ENCODE peak calls at places on chromosomes 3 and 15, in nine cellular contexts. V, B, I, T, L, O, K, Q and M are unnamed samples.

GRCh38 chr3:52774901-52775864 is 2.2 kb upstream of the ITIH1 start:
- DNase-seq in Q (no peak), O (no peak), B (no peak), I (peak; percentile 88), K (no peak), T (peak; percentile 18), L (no peak), V (no peak), M (no peak)

GRCh38 chr3:194496217-194496881 is 9.5 kb upstream of the ATP13A3 start:
- DNase-seq in V (no peak), O (peak; percentile 49), B (no peak), I (peak; percentile 64), T (no peak), Q (no peak), K (no peak), L (no peak), M (no peak)

GRCh38 chr15:41886741-41887140 is 7.1 kb downstream of the SPTBN5 start:
- DNase-seq in O (no peak), I (no peak), T (no peak), B (peak; percentile 64), K (no peak), V (no peak), L (peak; percentile 36), Q (no peak), M (no peak)

GRCh38 chr15:80173022-80173759 is 20.4 kb downstream of the FAH start:
- DNase-seq in L (peak; percentile 18), K (peak; percentile 57), T (peak; percentile 77), B (peak; percentile 75), O (peak; percentile 69), V (peak; percentile 62), Q (peak; percentile 65), I (peak; percentile 93), M (no peak)

GRCh38 chr15:81941479-81941878 is 104.3 kb downstream of the MEX3B start:
- DNase-seq in K (no peak), O (no peak), I (no peak), Q (no peak), V (no peak), T (peak; percentile 52), L (no peak), B (no peak), M (no peak)

GRCh38 chr15:29672923-29673809 is 149.1 kb downstream of the TJP1 start:
- DNase-seq in Q (no peak), O (no peak), B (no peak), K (no peak), V (no peak), I (peak; percentile 13), T (no peak), L (no peak), M (no peak)

GRCh38 chr3:11010406-11011165 is 18.0 kb downstream of the SLC6A1 start:
- DNase-seq in T (no peak), B (no peak), V (no peak), L (no peak), O (no peak), Q (no peak), I (no peak), K (no peak), M (no peak)

GRCh38 chr15:41483115-41483514 is 10.6 kb upstream of the ITPKA start:
- DNase-seq in I (no peak), O (no peak), T (peak; percentile 61), V (peak; percentile 66), L (no peak), B (no peak), K (no peak), Q (no peak), M (no peak)

GRCh38 chr3:97197830-97198229 is 383.4 kb downstream of the EPHA6 start:
- DNase-seq in B (no peak), V (no peak), L (no peak), K (no peak), I (no peak), Q (no peak), O (no peak), T (no peak), M (no peak)

GRCh38 chr15:88954431-88955277 is 41.5 kb upstream of the MFGE8 start:
- DNase-seq in L (peak; percentile 24), O (no peak), V (no peak), I (no peak), K (peak; percentile 18), Q (no peak), B (no peak), T (peak; percentile 81), M (no peak)

GRCh38 chr3:50265988-50266387 is 3.0 kb upstream of the SEMA3B start:
- DNase-seq in B (no peak), I (no peak), V (no peak), L (no peak), Q (no peak), K (no peak), T (no peak), O (no peak), M (no peak)

GRCh38 chr3:157859541-157859940 is 246.7 kb downstream of the SHOX2 start:
- DNase-seq in I (no peak), K (no peak), L (no peak), T (no peak), Q (no peak), V (no peak), O (no peak), B (no peak), M (no peak)

GRCh38 chr15:50415752-50416404 is 8.3 kb upstream of the USP8 start:
- DNase-seq in O (peak; percentile 32), B (no peak), T (peak; percentile 34), V (peak; percentile 20), K (no peak), Q (no peak), L (no peak), I (no peak), M (no peak)

GRCh38 chr15:64739216-64739976 is 36.0 kb downstream of the RBPMS2 start:
- DNase-seq in V (peak; percentile 15), L (no peak), I (no peak), K (no peak), T (no peak), O (peak; percentile 34), Q (no peak), B (no peak), M (no peak)

GRCh38 chr3:144259267-144259666 is 287.6 kb downstream of the DIPK2A start:
- DNase-seq in I (no peak), K (no peak), T (peak; percentile 20), V (peak; percentile 43), L (no peak), O (peak; percentile 9), Q (no peak), B (no peak), M (peak; percentile 45)

GRCh38 chr15:65208656-65209055 is 2.6 kb downstream of the CILP start:
- DNase-seq in Q (no peak), T (no peak), V (no peak), L (peak; percentile 87), B (peak; percentile 55), I (no peak), K (no peak), O (no peak), M (no peak)

GRCh38 chr3:80788914-80789313 is 972.5 kb downstream of the GBE1 start:
- DNase-seq in T (no peak), L (no peak), Q (no peak), O (no peak), K (no peak), B (no peak), I (no peak), V (no peak), M (no peak)

GRCh38 chr3:15042936-15043335 is 22.2 kb downstream of the MRPS25 start:
- DNase-seq in Q (no peak), O (peak; percentile 31), B (no peak), I (no peak), T (peak; percentile 43), K (no peak), V (peak; percentile 39), L (no peak), M (no peak)

GRCh38 chr3:10002951-10003350 is 16.3 kb upstream of the EMC3 start:
- DNase-seq in L (no peak), T (no peak), Q (no peak), K (no peak), V (no peak), O (no peak), B (no peak), I (no peak), M (no peak)

GRCh38 chr3:100928638-100929428 is 64.4 kb downstream of the ABI3BP start:
- DNase-seq in Q (no peak), B (no peak), I (no peak), V (peak; percentile 74), O (peak; percentile 69), K (no peak), T (peak; percentile 80), L (no peak), M (no peak)

GRCh38 chr3:188899887-188900286 is 271.9 kb upstream of the TPRG1 start:
- DNase-seq in I (no peak), Q (no peak), B (no peak), L (no peak), K (no peak), O (peak; percentile 14), T (no peak), V (no peak), M (no peak)

GRCh38 chr15:73951591-73951990 is 25.3 kb downstream of the LOXL1 start:
- DNase-seq in I (no peak), O (no peak), B (peak; percentile 85), L (peak; percentile 62), K (no peak), T (no peak), Q (no peak), V (no peak), M (no peak)

GRCh38 chr3:66297917-66298316 is 77.1 kb downstream of the SLC25A26 start:
- DNase-seq in Q (no peak), B (no peak), O (no peak), T (peak; percentile 81), I (no peak), K (no peak), V (peak; percentile 96), L (no peak), M (no peak)

GRCh38 chr3:10822708-10823515 is 6.9 kb downstream of the SLC6A11 start:
- DNase-seq in T (no peak), B (no peak), Q (no peak), L (no peak), O (no peak), K (no peak), I (no peak), V (no peak), M (no peak)

GRCh38 chr3:175456496-175456895 is 597.4 kb downstream of the NAALADL2 start:
- DNase-seq in L (no peak), B (no peak), K (no peak), O (peak; percentile 23), V (peak; percentile 31), T (no peak), Q (peak; percentile 4), I (no peak), M (peak; percentile 18)

GRCh38 chr15:100879461-100880138 is at the start of gene ALDH1A3:
- DNase-seq in K (peak; percentile 45), B (peak; percentile 48), O (peak; percentile 21), I (no peak), T (peak; percentile 13), L (no peak), Q (peak; percentile 74), V (peak; percentile 43), M (no peak)

GRCh38 chr15:44706946-44707636 is 4.0 kb downstream of the PATL2 start:
- DNase-seq in O (no peak), Q (no peak), K (no peak), T (no peak), V (no peak), B (no peak), L (no peak), I (no peak), M (no peak)

GRCh38 chr15:27767918-27768640 is 331.0 kb downstream of the OCA2 start:
- DNase-seq in L (no peak), B (no peak), V (no peak), I (no peak), K (no peak), O (no peak), T (no peak), Q (no peak), M (no peak)

GRCh38 chr3:133377396-133377795 is 22.5 kb upstream of the BFSP2 start:
- DNase-seq in V (peak; percentile 58), K (no peak), L (peak; percentile 23), B (peak; percentile 33), Q (peak; percentile 35), O (peak; percentile 43), I (no peak), T (peak; percentile 82), M (no peak)

GRCh38 chr3:126124896-126125295 is 41.0 kb upstream of the SLC41A3 start:
- DNase-seq in V (no peak), I (peak; percentile 41), Q (no peak), K (peak; percentile 4), O (no peak), T (no peak), B (no peak), L (no peak), M (no peak)